ENCODE peak calls at places on chromosome 3, in six cellular contexts. E is dorsolateral prefrontal cortex, M is GM06990, W is cardiac muscle cell, S is DND-41, Y is esophagus squamous epithelium. G is an unnamed sample.

GRCh38 chr3:88318067-88318466 is 168.3 kb downstream of the C3orf38 start:
- DNase-seq in W (no peak), E (no peak), Y (no peak), M (no peak), S (no peak), G (no peak)

GRCh38 chr3:48694610-48695051 is 8.9 kb upstream of the NCKIPSD start:
- DNase-seq in E (peak; percentile 76), M (no peak), Y (no peak), W (peak; percentile 96), S (no peak), G (no peak)

GRCh38 chr3:192772495-192772894 is 45.2 kb upstream of the FGF12 start:
- DNase-seq in S (no peak), E (peak; percentile 7), W (peak; percentile 34), M (no peak), Y (no peak), G (peak; percentile 26)

GRCh38 chr3:39346785-39347585 is 17.5 kb downstream of the CCR8 start:
- DNase-seq in E (no peak), S (no peak), Y (no peak), W (no peak), M (no peak), G (peak; percentile 68)

GRCh38 chr3:81443457-81443782 is 318.0 kb downstream of the GBE1 start:
- DNase-seq in S (no peak), W (no peak), M (no peak), Y (no peak), E (no peak), G (no peak)

GRCh38 chr3:178420033-178420432 is 116.2 kb upstream of the KCNMB2 start:
- DNase-seq in M (no peak), S (no peak), Y (no peak), E (no peak), W (no peak), G (no peak)

GRCh38 chr3:94258851-94259250 is 196.0 kb downstream of the NSUN3 start:
- DNase-seq in S (no peak), Y (no peak), E (no peak), M (no peak), W (no peak), G (no peak)

GRCh38 chr3:24254649-24255048 is 240.0 kb downstream of the THRB start:
- DNase-seq in S (no peak), M (no peak), W (peak; percentile 73), Y (no peak), E (no peak), G (no peak)

GRCh38 chr3:109924196-109924595 is 586.9 kb upstream of the DPPA4 start:
- DNase-seq in E (no peak), W (no peak), M (no peak), S (no peak), Y (no peak), G (no peak)

GRCh38 chr3:47901280-47901833 is 98.4 kb downstream of the DHX30 start:
- DNase-seq in W (no peak), Y (no peak), M (no peak), S (no peak), E (no peak), G (no peak)

DNA sequence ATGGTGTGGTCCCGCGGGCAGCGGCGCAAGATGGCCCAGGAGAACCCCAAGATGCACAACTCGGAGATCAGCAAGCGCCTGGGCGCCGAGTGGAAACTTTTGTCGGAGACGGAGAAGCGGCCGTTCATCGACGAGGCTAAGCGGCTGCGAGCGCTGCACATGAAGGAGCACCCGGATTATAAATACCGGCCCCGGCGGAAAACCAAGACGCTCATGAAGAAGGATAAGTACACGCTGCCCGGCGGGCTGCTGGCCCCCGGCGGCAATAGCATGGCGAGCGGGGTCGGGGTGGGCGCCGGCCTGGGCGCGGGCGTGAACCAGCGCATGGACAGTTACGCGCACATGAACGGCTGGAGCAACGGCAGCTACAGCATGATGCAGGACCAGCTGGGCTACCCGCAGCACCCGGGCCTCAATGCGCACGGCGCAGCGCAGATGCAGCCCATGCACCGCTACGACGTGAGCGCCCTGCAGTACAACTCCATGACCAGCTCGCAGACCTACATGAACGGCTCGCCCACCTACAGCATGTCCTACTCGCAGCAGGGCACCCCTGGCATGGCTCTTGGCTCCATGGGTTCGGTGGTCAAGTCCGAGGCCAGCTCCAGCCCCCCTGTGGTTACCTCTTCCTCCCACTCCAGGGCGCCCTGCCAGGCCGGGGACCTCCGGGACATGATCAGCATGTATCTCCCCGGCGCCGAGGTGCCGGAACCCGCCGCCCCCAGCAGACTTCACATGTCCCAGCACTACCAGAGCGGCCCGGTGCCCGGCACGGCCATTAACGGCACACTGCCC is 977 bp downstream of the SOX2 start:
- DNase-seq in E (no peak), W (no peak), M (peak; percentile 75), S (no peak), Y (no peak), G (no peak)
- H3K4me3 ChIP-seq in E (peak overlapping the region; percentile 66), W (peak overlapping the region; percentile 30), M (peak overlapping the region; percentile 30), S (no peak overlapping the region), Y (peak overlapping the region; percentile 60), G (no peak overlapping the region)

GRCh38 chr3:44414517-44415090 is 62.9 kb downstream of the ZNF445 start:
- DNase-seq in E (no peak), S (no peak), W (no peak), M (no peak), Y (no peak), G (no peak)
- TF ChIP-seq CTCF in E (no peak), S (no peak), W (no peak), M (no peak), Y (no peak), G (no peak)

GRCh38 chr3:159929894-159930235 is 58.8 kb upstream of the IL12A start:
- DNase-seq in S (no peak), W (no peak), E (no peak), Y (no peak), M (no peak), G (no peak)
- H3K4me3 ChIP-seq in S (no peak overlapping the region), W (no peak overlapping the region), E (no peak overlapping the region), Y (no peak overlapping the region), M (no peak overlapping the region), G (no peak overlapping the region)

GRCh38 chr3:102536479-102536878 is 101.7 kb downstream of the ZPLD1 start:
- DNase-seq in M (peak; percentile 1), Y (no peak), E (no peak), W (peak; percentile 60), S (no peak), G (peak; percentile 35)
- TF ChIP-seq CTCF in M (peak; percentile 45), Y (peak; percentile 19), E (peak; percentile 43), W (peak; percentile 45), S (peak; percentile 68), G (peak; percentile 26)

GRCh38 chr3:101676765-101677435 is at the start of gene ZBTB11:
- DNase-seq in Y (no peak), W (peak; percentile 100), M (peak; percentile 97), S (peak; percentile 99), E (peak; percentile 100), G (peak; percentile 100)

GRCh38 chr3:101676219-101676764 is 640 bp downstream of the ZBTB11 start:
- DNase-seq in M (peak; percentile 97), Y (no peak), W (peak; percentile 98), S (peak; percentile 97), E (peak; percentile 83), G (peak; percentile 98)

GRCh38 chr3:101675709-101676218 is 1.2 kb downstream of the ZBTB11 start:
- DNase-seq in Y (no peak), W (no peak), S (peak; percentile 26), M (no peak), E (no peak), G (no peak)

GRCh38 chr3:101673953-101674352 is 3.0 kb downstream of the ZBTB11 start:
- DNase-seq in M (no peak), W (no peak), S (no peak), E (no peak), Y (no peak), G (no peak)

GRCh38 chr3:101674518-101674917 is 2.4 kb downstream of the ZBTB11 start:
- DNase-seq in Y (no peak), W (no peak), S (no peak), M (no peak), E (no peak), G (no peak)
- H3K4me3 ChIP-seq in Y (no peak overlapping the region), W (no peak overlapping the region), S (no peak overlapping the region), M (no peak overlapping the region), E (no peak overlapping the region), G (no peak overlapping the region)

GRCh38 chr3:194141415-194142155 is 5.6 kb downstream of the HES1 start:
- DNase-seq in M (peak; percentile 83), W (peak; percentile 96), E (peak; percentile 85), Y (no peak), S (peak; percentile 86), G (peak; percentile 76)
- TF ChIP-seq CTCF in M (no peak), W (no peak), E (no peak), Y (no peak), S (no peak), G (no peak)

DNA sequence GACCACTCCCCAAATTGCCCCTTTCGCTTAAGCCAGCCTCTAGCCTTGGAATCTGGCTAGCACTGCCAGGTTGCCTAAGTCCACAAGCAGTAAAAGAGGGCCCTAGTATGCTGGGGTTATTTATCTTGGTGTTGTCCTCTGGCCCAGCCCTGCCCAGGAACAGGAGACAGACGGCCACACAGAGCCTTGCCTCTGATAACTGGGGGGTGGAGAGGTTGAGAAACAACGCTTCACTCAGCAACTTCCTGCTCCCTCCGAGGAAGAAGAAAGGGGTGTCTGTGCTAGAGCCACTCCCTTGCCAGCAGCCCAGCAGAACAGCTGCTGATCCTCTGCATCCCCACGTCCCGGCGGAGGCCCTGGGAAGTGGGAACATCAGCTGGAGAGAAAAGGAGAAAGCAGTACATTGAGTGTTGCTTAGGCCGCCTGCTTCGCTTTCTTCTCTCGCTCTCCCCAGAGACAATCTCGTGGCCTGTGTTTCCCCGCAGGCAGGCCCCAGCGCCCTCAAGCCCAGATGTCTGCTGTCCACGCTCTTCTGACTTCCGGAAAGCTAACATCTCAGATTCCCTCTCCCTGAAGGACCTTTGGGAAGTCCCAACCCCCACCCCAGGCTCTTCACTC is 22.6 kb upstream of the C3orf70 start:
- DNase-seq in Y (no peak), S (no peak), E (peak; percentile 61), M (peak; percentile 73), W (peak; percentile 88), G (peak; percentile 60)
- H3K4me3 ChIP-seq in Y (no peak overlapping the region), S (no peak overlapping the region), E (no peak overlapping the region), M (peak overlapping the region; percentile 25), W (no peak overlapping the region), G (peak overlapping the region; percentile 32)

GRCh38 chr3:194262345-194263305 is 88.5 kb downstream of the CPN2 start:
- DNase-seq in M (no peak), W (no peak), Y (no peak), S (no peak), E (no peak), G (no peak)

GRCh38 chr3:194266658-194267005 is 84.5 kb downstream of the CPN2 start:
- DNase-seq in E (no peak), S (peak; percentile 3), Y (no peak), W (no peak), M (no peak), G (no peak)

GRCh38 chr3:194267744-194268658 is 83.1 kb downstream of the CPN2 start:
- DNase-seq in W (peak; percentile 95), Y (no peak), E (no peak), S (no peak), M (no peak), G (no peak)

GRCh38 chr3:194265996-194266657 is 85.0 kb downstream of the CPN2 start:
- DNase-seq in S (peak; percentile 2), E (no peak), W (no peak), M (no peak), Y (no peak), G (no peak)

DNA sequence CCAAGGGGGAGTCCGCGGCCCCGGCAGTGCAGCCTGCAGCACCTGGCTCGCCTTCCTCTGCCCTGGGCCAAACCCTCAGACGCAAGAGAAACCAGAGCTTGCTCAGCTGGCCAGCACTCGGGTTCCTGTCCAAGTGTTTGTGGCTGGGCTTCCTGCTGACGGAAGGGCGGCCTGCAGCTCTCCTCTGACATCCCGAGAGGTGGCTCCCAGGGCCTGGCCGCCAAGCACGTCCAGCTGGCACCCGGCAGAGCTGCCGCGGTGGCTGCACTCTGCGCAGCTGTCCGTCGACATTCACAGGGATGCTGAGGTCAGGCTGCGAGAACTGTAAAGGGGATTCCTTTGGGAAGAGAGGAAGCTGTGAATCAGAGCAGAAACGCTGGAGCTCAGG is 85.6 kb downstream of the CPN2 start:
- DNase-seq in E (peak; percentile 59), M (no peak), S (no peak), Y (no peak), W (peak; percentile 99), G (no peak)
- TF ChIP-seq CTCF in E (no peak), M (no peak), S (no peak), Y (no peak), W (no peak), G (no peak)